ENCODE peak calls at places on chromosomes 13 and 19, in seven cellular contexts. A is brain microvascular endothelial cell, Q is fibroblast of lung, N is astrocyte, B is thoracic aorta, R is tibial nerve, J is neural progenitor cell. O is an unnamed sample.

GRCh38 chr13:112102243-112102642 is 35.3 kb downstream of the SOX1 start:
- DNase-seq in A (no peak), Q (no peak), N (no peak), B (no peak), R (no peak), J (peak; percentile 28), O (peak; percentile 57)

GRCh38 chr13:24892844-24893243 is 128.9 kb downstream of the RNF17 start:
- DNase-seq in A (no peak), Q (no peak), N (peak; percentile 35), B (no peak), R (no peak), J (no peak), O (no peak)

GRCh38 chr13:43838909-43839308 is 40.6 kb downstream of the CCDC122 start:
- DNase-seq in A (no peak), Q (peak; percentile 18), N (peak; percentile 86), B (no peak), R (no peak), J (no peak), O (peak; percentile 71)

GRCh38 chr19:35130761-35131720 is 3.8 kb downstream of the LGI4 start:
- DNase-seq in A (no peak), Q (no peak), N (no peak), B (no peak), R (no peak), J (no peak), O (no peak)

GRCh38 chr13:46698910-46699460 is 98.0 kb downstream of the ESD start:
- DNase-seq in A (peak; percentile 15), Q (peak; percentile 48), N (no peak), B (no peak), R (no peak), J (no peak), O (no peak)

GRCh38 chr13:113153810-113154748 is 4.4 kb upstream of the PROZ start:
- DNase-seq in A (peak; percentile 38), Q (peak; percentile 69), N (peak; percentile 39), B (peak; percentile 38), R (peak; percentile 70), J (peak; percentile 84), O (peak; percentile 78)

GRCh38 chr19:35495107-35496064 is 5.1 kb upstream of the KRTDAP start:
- DNase-seq in A (peak; percentile 44), Q (peak; percentile 51), N (peak; percentile 21), B (peak; percentile 18), R (peak; percentile 48), J (peak; percentile 76), O (peak; percentile 84)

GRCh38 chr13:52345048-52345447 is 60.9 kb downstream of the THSD1 start:
- DNase-seq in A (peak; percentile 24), Q (peak; percentile 43), N (peak; percentile 50), B (no peak), R (no peak), J (no peak), O (peak; percentile 55)

GRCh38 chr13:29369060-29369743 is 226.3 kb downstream of the SLC7A1 start:
- DNase-seq in A (peak; percentile 11), Q (peak; percentile 36), N (peak; percentile 16), B (no peak), R (no peak), J (peak; percentile 76), O (peak; percentile 73)

GRCh38 chr19:17951151-17952040 is 15.5 kb upstream of the KCNN1 start:
- DNase-seq in A (no peak), Q (no peak), N (no peak), B (no peak), R (no peak), J (peak; percentile 43), O (no peak)

GRCh38 chr13:113814435-113814821 is 49.4 kb downstream of the GAS6 start:
- DNase-seq in A (peak; percentile 46), Q (no peak), N (peak; percentile 72), B (no peak), R (no peak), J (no peak), O (peak; percentile 73)

GRCh38 chr13:51759240-51759639 is 44.7 kb downstream of the DHRS12 start:
- DNase-seq in A (peak; percentile 22), Q (peak; percentile 54), N (peak; percentile 28), B (no peak), R (no peak), J (no peak), O (no peak)

GRCh38 chr13:27481766-27482165 is 31.4 kb upstream of the MTIF3 start:
- DNase-seq in A (peak; percentile 39), Q (peak; percentile 27), N (no peak), B (no peak), R (no peak), J (peak; percentile 81), O (peak; percentile 51)

GRCh38 chr13:90800082-90800746 is 547.3 kb upstream of the MIR17HG start:
- DNase-seq in A (no peak), Q (peak; percentile 8), N (no peak), B (no peak), R (peak; percentile 61), J (no peak), O (peak; percentile 85)

GRCh38 chr13:24161010-24161775 is 673 bp downstream of the SPATA13 start:
- DNase-seq in A (no peak), Q (peak; percentile 37), N (no peak), B (no peak), R (no peak), J (peak; percentile 37), O (no peak)

GRCh38 chr13:60000081-60000480 is 163.6 kb downstream of the DIAPH3 start:
- DNase-seq in A (no peak), Q (no peak), N (peak; percentile 25), B (no peak), R (no peak), J (no peak), O (peak; percentile 21)

GRCh38 chr13:56861472-56861871 is 279.2 kb upstream of the PRR20A start:
- DNase-seq in A (no peak), Q (no peak), N (peak; percentile 16), B (no peak), R (no peak), J (no peak), O (no peak)

GRCh38 chr19:41016488-41017071 is 25.5 kb downstream of the CYP2B6 start:
- DNase-seq in A (no peak), Q (no peak), N (no peak), B (no peak), R (no peak), J (no peak), O (no peak)

DNA sequence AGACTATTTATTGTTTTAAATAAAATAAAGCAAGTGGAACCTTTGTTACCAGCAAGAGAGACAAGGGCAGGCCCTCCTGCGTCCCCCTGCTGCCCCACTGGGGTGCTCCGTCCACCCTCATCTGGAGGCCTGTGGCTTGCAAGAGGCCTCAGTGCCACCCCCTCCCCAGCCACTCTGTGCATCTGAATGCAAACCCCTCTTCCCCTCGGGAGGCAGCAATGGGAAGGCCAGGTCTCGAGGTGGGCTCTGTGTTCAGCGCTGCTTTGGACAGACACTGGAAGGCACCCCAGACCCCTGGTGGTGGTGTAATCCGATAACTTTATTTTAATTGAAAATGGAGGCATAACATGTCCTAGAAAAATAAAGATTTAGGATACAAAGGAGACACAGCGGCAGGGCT is 4.6 kb downstream of the SIX5 start:
- DNase-seq in A (no peak), Q (no peak), N (no peak), B (no peak), R (no peak), J (peak; percentile 41), O (no peak)
- H3K27ac ChIP-seq in A (no peak overlapping the region), Q (no peak overlapping the region), N (no peak overlapping the region), B (peak overlapping the region; percentile 94), R (no peak overlapping the region), J (no peak overlapping the region), O (peak overlapping the region; percentile 98)

GRCh38 chr13:61162106-61162505 is 253.5 kb downstream of the PCDH20 start:
- DNase-seq in A (no peak), Q (no peak), N (no peak), B (no peak), R (no peak), J (no peak), O (no peak)
- H3K4me3 ChIP-seq in A (no peak overlapping the region), Q (no peak overlapping the region), N (no peak overlapping the region), B (peak overlapping the region; percentile 2), R (no peak overlapping the region), J (no peak overlapping the region), O (no peak overlapping the region)

GRCh38 chr19:16518483-16519229 is 22.5 kb downstream of the C19orf44 start:
- DNase-seq in A (no peak), Q (no peak), N (no peak), B (no peak), R (no peak), J (no peak), O (no peak)

GRCh38 chr19:16520074-16520973 is 21.9 kb downstream of the CHERP start:
- DNase-seq in A (no peak), Q (no peak), N (no peak), B (no peak), R (no peak), J (no peak), O (no peak)

GRCh38 chr19:16520986-16521624 is 21.1 kb downstream of the CHERP start:
- DNase-seq in A (no peak), Q (no peak), N (no peak), B (no peak), R (no peak), J (no peak), O (no peak)

GRCh38 chr19:16518061-16518460 is 21.9 kb downstream of the C19orf44 start:
- DNase-seq in A (no peak), Q (no peak), N (no peak), B (no peak), R (no peak), J (no peak), O (no peak)

GRCh38 chr19:16519230-16519687 is 23.0 kb downstream of the CHERP start:
- DNase-seq in A (no peak), Q (no peak), N (no peak), B (no peak), R (no peak), J (no peak), O (no peak)
- H3K36me3 ChIP-seq in A (peaks cover 70% of the 10 kb centered on the region), Q (peaks cover 39% of the 10 kb centered on the region), N (peaks cover 22% of the 10 kb centered on the region), B (peaks cover 71% of the 10 kb centered on the region), R (peaks cover 14% of the 10 kb centered on the region), J (no peaks in the 10 kb centered on the region), O (peaks cover 59% of the 10 kb centered on the region)

GRCh38 chr13:32211788-32212187 is 103.4 kb downstream of the ZAR1L start:
- DNase-seq in A (peak; percentile 67), Q (peak; percentile 94), N (peak; percentile 98), B (no peak), R (no peak), J (no peak), O (peak; percentile 36)
- H3K27ac ChIP-seq in A (peak overlapping the region; percentile 85), Q (peak overlapping the region; percentile 82), N (peak overlapping the region; percentile 78), B (peak overlapping the region; percentile 51), R (no peak overlapping the region), J (no peak overlapping the region), O (peak overlapping the region; percentile 6)

O was measured in cardiac muscle cell.